ENCODE peak calls at places on chromosomes 11 and 22, in seven cellular contexts. Q, I, F, D, V, W and T are unnamed samples.

GRCh38 chr11:2537010-2537695 is 92.3 kb downstream of the KCNQ1 start:
- DNase-seq in Q (no peak), I (no peak), F (no peak), D (peak), V (no peak), W (no peak), T (no peak)

GRCh38 chr22:26461188-26461810 is 22.3 kb downstream of the HPS4 start:
- DNase-seq in Q (peak), I (peak), F (peak), D (peak), V (peak), W (no peak), T (no peak)

GRCh38 chr11:40921256-40921655 is 538.2 kb downstream of the LRRC4C start:
- DNase-seq in Q (no peak), I (no peak), F (no peak), D (no peak), V (no peak), W (no peak), T (no peak)

GRCh38 chr11:108601150-108601549 is 7.6 kb upstream of the EXPH5 start:
- DNase-seq in Q (peak), I (peak), F (no peak), D (no peak), V (no peak), W (no peak), T (no peak)

GRCh38 chr11:83511646-83512045 is 225.5 kb upstream of the CCDC90B start:
- DNase-seq in Q (no peak), I (no peak), F (no peak), D (no peak), V (no peak), W (no peak), T (no peak)

GRCh38 chr11:36702330-36703054 is 104.5 kb upstream of the RAG2 start:
- DNase-seq in Q (peak), I (peak), F (peak), D (peak), V (peak), W (peak), T (peak)

GRCh38 chr11:76768091-76769047 is 14.8 kb upstream of the TSKU start:
- DNase-seq in Q (no peak), I (peak), F (no peak), D (peak), V (peak), W (no peak), T (no peak)

GRCh38 chr11:73334244-73335203 is 26.4 kb downstream of the ARHGEF17 start:
- DNase-seq in Q (peak), I (peak), F (peak), D (peak), V (peak), W (peak), T (no peak)

GRCh38 chr11:18236664-18237356 is at the start of gene SAA4:
- DNase-seq in Q (no peak), I (no peak), F (no peak), D (no peak), V (no peak), W (no peak), T (no peak)

GRCh38 chr11:68685656-68686380 is 1.5 kb downstream of the GAL start:
- DNase-seq in Q (no peak), I (no peak), F (no peak), D (no peak), V (no peak), W (no peak), T (no peak)

GRCh38 chr11:90220391-90220790 is 2.5 kb downstream of the CHORDC1 start:
- DNase-seq in Q (peak), I (peak), F (no peak), D (no peak), V (no peak), W (no peak), T (no peak)

GRCh38 chr11:107272561-107272960 is 185.1 kb downstream of the CWF19L2 start:
- DNase-seq in Q (no peak), I (no peak), F (no peak), D (no peak), V (no peak), W (no peak), T (no peak)

GRCh38 chr11:100719809-100720221 is 32.7 kb downstream of the ARHGAP42 start:
- DNase-seq in Q (peak), I (peak), F (no peak), D (peak), V (peak), W (peak), T (peak)

GRCh38 chr22:20773793-20774212 is at the start of gene SERPIND1:
- DNase-seq in Q (no peak), I (no peak), F (peak), D (peak), V (no peak), W (no peak), T (no peak)

GRCh38 chr11:119335655-119336543 is 1.6 kb downstream of the RNF26 start:
- DNase-seq in Q (no peak), I (peak), F (no peak), D (no peak), V (no peak), W (no peak), T (no peak)

GRCh38 chr11:17595526-17596309 is 48.7 kb downstream of the OTOG start:
- DNase-seq in Q (no peak), I (no peak), F (no peak), D (no peak), V (peak), W (no peak), T (no peak)

GRCh38 chr11:102553835-102554282 is 23.3 kb upstream of the MMP7 start:
- DNase-seq in Q (no peak), I (peak), F (no peak), D (no peak), V (no peak), W (no peak), T (no peak)

GRCh38 chr11:116035972-116036371 is 531.8 kb upstream of the CADM1 start:
- DNase-seq in Q (no peak), I (no peak), F (no peak), D (no peak), V (no peak), W (no peak), T (no peak)

GRCh38 chr11:16536513-16536912 is 180.2 kb upstream of the SOX6 start:
- DNase-seq in Q (no peak), I (no peak), F (no peak), D (no peak), V (no peak), W (no peak), T (no peak)

GRCh38 chr11:69640260-69640994 is 529 bp upstream of the CCND1 start:
- DNase-seq in Q (peak), I (peak), F (no peak), D (no peak), V (peak), W (no peak), T (no peak)

GRCh38 chr11:834371-835316 is 1.9 kb downstream of the CD151 start:
- DNase-seq in Q (peak), I (peak), F (no peak), D (peak), V (peak), W (peak), T (peak)

GRCh38 chr22:24695958-24696511 is 78.5 kb downstream of the PIWIL3 start:
- DNase-seq in Q (peak), I (no peak), F (peak), D (peak), V (peak), W (peak), T (no peak)

GRCh38 chr11:35099278-35100018 is 39.5 kb upstream of the CD44 start:
- DNase-seq in Q (peak), I (peak), F (no peak), D (no peak), V (no peak), W (no peak), T (no peak)

GRCh38 chr11:1071571-1072115 is 3.0 kb upstream of the MUC2 start:
- DNase-seq in Q (no peak), I (no peak), F (no peak), D (peak), V (no peak), W (no peak), T (no peak)

GRCh38 chr22:24170189-24170588 is 11.1 kb upstream of the SUSD2 start:
- DNase-seq in Q (no peak), I (no peak), F (no peak), D (peak), V (no peak), W (no peak), T (no peak)

GRCh38 chr11:133064152-133064877 is 468.0 kb downstream of the OPCML start:
- DNase-seq in Q (peak), I (peak), F (peak), D (peak), V (no peak), W (no peak), T (peak)

GRCh38 chr11:109853156-109853776 is 239.9 kb upstream of the ZC3H12C start:
- DNase-seq in Q (peak), I (peak), F (peak), D (no peak), V (no peak), W (peak), T (peak)

GRCh38 chr11:27401280-27401679 is 38.3 kb upstream of the CCDC34 start:
- DNase-seq in Q (no peak), I (no peak), F (no peak), D (no peak), V (no peak), W (no peak), T (no peak)

GRCh38 chr11:40125054-40125453 is 1334.4 kb downstream of the LRRC4C start:
- DNase-seq in Q (no peak), I (no peak), F (no peak), D (no peak), V (no peak), W (no peak), T (no peak)

GRCh38 chr11:123213307-123213708 is 18.3 kb upstream of the CLMP start:
- DNase-seq in Q (no peak), I (no peak), F (no peak), D (no peak), V (peak), W (no peak), T (no peak)
- H3K4me3 ChIP-seq in Q (no peak), I (no peak), F (no peak), D (no peak), V (no peak), W (no peak), T (no peak)

DNA sequence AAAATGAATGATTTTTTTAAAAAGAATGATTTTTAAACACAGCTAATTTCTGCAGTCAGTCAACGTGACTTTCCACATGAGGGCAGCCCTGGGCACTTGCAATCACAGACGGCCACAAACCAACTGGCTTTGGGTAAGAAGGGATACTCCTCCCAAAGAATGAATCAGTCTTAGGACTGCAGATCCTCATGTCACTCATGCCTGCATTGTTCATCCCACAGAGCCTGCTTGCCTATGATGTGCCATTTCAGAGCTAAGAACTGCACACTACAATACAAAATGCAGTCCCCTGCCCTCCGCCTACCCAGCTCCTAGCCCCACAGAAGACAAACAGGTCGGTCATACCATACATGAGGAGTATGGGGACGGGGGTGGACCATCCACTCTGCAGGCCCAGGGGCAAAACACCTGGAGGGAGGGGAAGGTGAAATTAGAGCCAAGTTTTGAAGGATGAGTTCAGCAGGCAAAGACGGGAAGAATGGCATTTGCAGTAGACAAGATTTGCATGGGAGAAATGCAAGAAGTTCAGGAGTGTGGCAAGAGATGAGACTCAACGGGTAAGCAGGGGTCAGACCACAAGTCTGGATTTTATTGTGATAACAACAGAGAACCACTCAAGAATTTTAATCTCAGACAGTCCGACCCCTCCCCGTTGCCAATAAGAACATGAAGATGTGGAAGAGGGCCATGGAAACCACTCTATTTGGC is 24.7 kb downstream of the PACSIN2 start:
- DNase-seq in Q (peak), I (peak), F (no peak), D (peak), V (no peak), W (peak), T (peak)
- TF ChIP-seq CTCF in Q (peak), I (peak), F (peak), D (peak), V (no peak), W (peak), T (peak)

DNA sequence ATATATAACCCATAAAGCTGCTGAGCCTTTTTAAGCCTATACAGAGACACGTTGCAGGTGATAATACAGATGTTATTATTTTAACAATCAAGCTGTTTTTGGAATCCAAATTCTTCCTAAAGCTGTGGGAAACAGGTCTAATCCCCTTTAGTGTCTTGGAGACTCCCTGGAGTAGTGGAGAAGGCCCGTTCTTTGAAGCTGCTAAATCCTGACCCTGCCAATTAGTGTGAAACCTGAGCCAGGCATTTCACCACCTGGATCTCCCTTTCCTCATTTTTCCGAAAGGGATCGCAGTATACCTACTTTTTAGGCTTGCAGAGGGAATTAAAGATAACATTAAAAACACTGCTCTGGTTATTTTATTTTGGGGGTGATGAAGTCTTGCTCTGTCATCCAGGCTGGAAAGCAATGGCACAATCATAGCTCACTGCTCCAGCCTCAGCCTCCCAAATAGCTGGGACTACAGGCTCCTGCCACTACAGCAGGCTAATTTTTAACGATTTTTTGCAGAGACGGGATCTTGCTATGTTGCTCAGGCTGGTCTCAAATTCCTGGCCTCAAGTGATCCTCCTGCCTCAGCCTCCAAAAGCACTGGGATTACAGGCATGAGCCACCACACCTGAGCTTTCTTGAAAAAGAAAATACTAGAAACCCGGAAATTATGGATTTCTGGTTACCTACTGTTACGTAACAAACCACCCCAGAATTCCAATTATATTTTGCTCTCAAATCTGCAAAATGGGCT is 1.7 kb upstream of the EIF4ENIF1 start:
- DNase-seq in Q (no peak), I (no peak), F (no peak), D (no peak), V (no peak), W (no peak), T (no peak)
- H3K4me3 ChIP-seq in Q (no peak), I (peak), F (no peak), D (no peak), V (no peak), W (no peak), T (peak)

DNA sequence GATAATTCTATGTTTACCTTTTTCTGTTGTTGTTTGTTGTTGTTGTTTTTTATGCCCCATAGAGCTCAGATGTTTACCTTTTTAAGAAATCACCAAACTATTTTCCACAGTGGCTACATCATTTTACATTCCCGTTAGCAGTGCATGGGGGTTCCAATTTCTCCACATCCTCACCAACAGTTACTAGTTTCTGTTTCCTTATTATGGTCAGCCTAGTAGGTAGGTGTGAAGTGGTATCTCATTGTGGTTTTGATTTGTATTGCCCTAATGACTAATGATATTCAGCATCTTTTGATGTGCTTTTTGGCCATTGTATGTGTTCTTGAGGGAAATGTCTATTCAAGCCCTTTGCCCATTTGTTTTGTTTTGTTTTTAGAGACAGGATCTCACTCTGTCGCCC is 27.6 kb downstream of the CHEK2 start:
- DNase-seq in Q (no peak), I (no peak), F (no peak), D (no peak), V (no peak), W (no peak), T (no peak)
- TF ChIP-seq CTCF in Q (no peak), I (no peak), F (no peak), D (no peak), V (no peak), W (no peak), T (no peak)

DNA sequence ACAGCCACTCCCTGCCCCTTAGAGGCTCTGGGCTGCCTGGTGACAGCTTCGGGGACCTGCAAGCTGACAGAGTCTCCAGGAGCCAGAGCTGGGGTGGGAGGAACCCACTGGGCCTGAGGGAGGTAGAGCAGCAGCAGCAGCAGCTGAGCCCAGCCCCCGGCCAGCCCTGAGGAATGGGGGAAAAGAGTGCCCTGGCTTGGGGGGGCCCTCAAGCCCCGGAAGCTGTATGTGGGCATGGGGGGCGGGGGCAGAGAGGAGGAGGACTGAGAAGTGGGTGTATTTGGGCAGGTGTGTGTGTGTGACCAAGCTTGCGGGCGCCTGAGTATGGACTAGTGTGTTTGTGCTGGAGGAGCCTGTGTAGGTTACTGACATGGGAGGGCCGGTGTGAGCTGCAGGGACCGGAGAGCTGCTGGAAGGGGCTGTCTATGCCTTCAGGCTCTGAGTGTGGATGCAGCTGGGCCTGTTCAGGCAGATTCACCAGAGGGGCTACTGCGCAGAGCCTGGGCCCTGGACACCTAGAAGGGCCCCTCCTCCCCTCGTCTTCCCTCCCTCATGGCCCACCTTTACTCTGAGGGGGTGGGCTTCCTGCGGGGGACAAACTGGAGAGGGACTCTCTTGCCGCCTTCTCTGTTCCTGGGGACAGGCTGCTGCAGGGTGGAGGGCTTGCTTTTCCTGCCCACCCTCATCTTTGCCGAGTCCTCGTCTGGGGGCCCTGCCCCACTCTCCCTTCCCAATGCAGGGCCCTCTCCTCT is 28.0 kb downstream of the ST3GAL4 start:
- DNase-seq in Q (no peak), I (no peak), F (no peak), D (no peak), V (no peak), W (no peak), T (no peak)
- H3K4me3 ChIP-seq in Q (no peak), I (no peak), F (no peak), D (no peak), V (no peak), W (no peak), T (no peak)

GRCh38 chr22:37734402-37734700 is 37.5 kb downstream of the TRIOBP start:
- DNase-seq in Q (no peak), I (no peak), F (no peak), D (no peak), V (no peak), W (no peak), T (no peak)

GRCh38 chr22:37731804-37732471 is 35.1 kb downstream of the TRIOBP start:
- DNase-seq in Q (no peak), I (no peak), F (no peak), D (no peak), V (peak), W (no peak), T (no peak)

GRCh38 chr22:37732699-37733607 is 36.1 kb downstream of the TRIOBP start:
- DNase-seq in Q (no peak), I (no peak), F (no peak), D (no peak), V (no peak), W (no peak), T (no peak)

GRCh38 chr22:37733625-37734401 is 37.0 kb downstream of the TRIOBP start:
- DNase-seq in Q (no peak), I (no peak), F (no peak), D (peak), V (peak), W (no peak), T (no peak)

DNA sequence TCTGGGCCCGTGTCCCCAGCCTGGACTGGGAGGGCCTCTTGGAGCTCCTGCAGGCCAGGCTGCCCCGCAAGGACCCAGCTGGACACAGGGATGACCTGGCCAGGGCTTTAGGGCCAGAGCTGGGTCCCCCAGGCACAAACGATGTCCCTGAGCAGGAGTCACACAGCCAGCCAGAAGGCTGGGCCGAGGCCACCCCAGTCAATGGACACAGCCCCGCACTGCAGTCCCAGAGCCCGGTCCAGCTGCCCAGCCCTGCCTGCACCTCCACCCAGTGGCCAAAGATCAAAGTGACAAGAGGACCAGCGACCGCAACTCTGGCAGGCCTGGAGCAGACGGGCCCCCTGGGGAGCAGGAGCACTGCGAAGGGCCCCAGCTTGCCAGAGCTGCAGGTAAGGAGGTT is 38.2 kb downstream of the TRIOBP start:
- DNase-seq in Q (peak), I (no peak), F (peak), D (peak), V (peak), W (no peak), T (no peak)
- TF ChIP-seq CTCF in Q (peak), I (peak), F (peak), D (peak), V (peak), W (peak), T (peak)

GRCh38 chr11:26331911-26332571 is at the start of gene ANO3:
- DNase-seq in Q (peak), I (peak), F (peak), D (peak), V (peak), W (peak), T (peak)
- H3K4me3 ChIP-seq in Q (peak), I (no peak), F (peak), D (no peak), V (no peak), W (peak), T (peak)

GRCh38 chr11:123033895-123034294 is 28.0 kb downstream of the HSPA8 start:
- DNase-seq in Q (peak), I (no peak), F (no peak), D (no peak), V (no peak), W (no peak), T (no peak)
- TF ChIP-seq CTCF in Q (peak), I (no peak), F (peak), D (no peak), V (no peak), W (peak), T (no peak)